ENCODE peak calls at places on chromosomes 6 and 20, in ten cellular contexts. Q is cardiac muscle cell, V is colonic mucosa, I is hepatocyte, X is brain microvascular endothelial cell, W is ascending aorta, N is uterus, J is right lobe of liver, Y is mucosa of descending colon, G is OCI-LY7. L is an unnamed sample. For H3K36me3, the result is how much of the 10 kb centered on the place peaks cover.

GRCh38 chr6:44201638-44202303 is 15.0 kb upstream of the MYMX start:
- DNase-seq in I (no peak), X (no peak), J (no peak), Y (no peak), V (no peak), G (no peak), W (no peak), N (no peak), Q (no peak), L (no peak)

GRCh38 chr20:34111057-34111711 is 859 bp downstream of the EIF2S2 start:
- DNase-seq in X (peak), V (peak), Q (peak), Y (peak), I (peak), J (no peak), G (peak), W (no peak), N (peak), L (no peak)

GRCh38 chr20:63863798-63864544 is 1.1 kb upstream of the TPD52L2 start:
- DNase-seq in I (peak), J (peak), W (peak), Q (peak), G (peak), V (peak), X (peak), Y (peak), N (peak), L (peak)

GRCh38 chr20:58225490-58226200 is 2.8 kb downstream of the ANKRD60 start:
- DNase-seq in Y (no peak), N (no peak), Q (peak), V (no peak), G (no peak), I (no peak), J (no peak), X (no peak), W (no peak), L (no peak)

GRCh38 chr20:22453244-22454080 is 130.9 kb downstream of the FOXA2 start:
- DNase-seq in J (no peak), V (peak), G (no peak), Q (peak), Y (peak), N (no peak), W (no peak), X (no peak), I (peak), L (no peak)

GRCh38 chr6:148846778-148847761 is 100.2 kb downstream of the UST start:
- DNase-seq in X (no peak), Q (peak), N (no peak), G (no peak), J (no peak), I (no peak), Y (no peak), V (no peak), W (no peak), L (no peak)

GRCh38 chr6:143542915-143543314 is 31.4 kb upstream of the FUCA2 start:
- DNase-seq in J (no peak), I (no peak), W (no peak), X (no peak), Y (no peak), N (no peak), V (no peak), Q (no peak), G (no peak), L (no peak)

GRCh38 chr20:1278993-1279392 is 12.9 kb downstream of the SNPH start:
- DNase-seq in Q (no peak), X (no peak), W (no peak), I (no peak), J (no peak), V (no peak), Y (no peak), G (peak), N (no peak), L (no peak)

GRCh38 chr20:31603822-31604566 is 1.1 kb upstream of the ID1 start:
- DNase-seq in J (peak), I (peak), Y (peak), X (peak), W (peak), V (peak), Q (peak), N (peak), G (peak), L (peak)

GRCh38 chr6:16683524-16684194 is 77.6 kb downstream of the ATXN1 start:
- DNase-seq in N (peak), G (no peak), J (peak), V (peak), I (no peak), W (peak), Y (peak), X (peak), Q (peak), L (no peak)

GRCh38 chr6:80214436-80215022 is 108.1 kb downstream of the BCKDHB start:
- DNase-seq in I (peak), V (peak), G (peak), J (no peak), Y (peak), N (no peak), Q (peak), W (no peak), X (peak), L (no peak)

GRCh38 chr20:61733216-61733615 is 332.5 kb downstream of the TAF4 start:
- DNase-seq in G (no peak), V (no peak), X (no peak), I (no peak), N (no peak), Y (no peak), J (no peak), W (no peak), Q (no peak), L (no peak)

GRCh38 chr20:23118766-23119165 is 32.6 kb upstream of the CD93 start:
- DNase-seq in I (no peak), V (no peak), J (no peak), N (no peak), Y (no peak), W (no peak), X (no peak), Q (no peak), G (no peak), L (no peak)

GRCh38 chr6:32152414-32153251 is 894 bp upstream of the PRRT1 start:
- DNase-seq in W (no peak), J (no peak), V (no peak), Q (peak), Y (no peak), G (no peak), N (peak), I (peak), X (peak), L (no peak)

GRCh38 chr6:84333827-84334226 is 106.4 kb upstream of the CEP162 start:
- DNase-seq in J (no peak), N (no peak), Q (no peak), X (no peak), Y (no peak), V (no peak), I (no peak), W (no peak), G (no peak), L (no peak)

GRCh38 chr6:7730852-7731251 is 5.0 kb downstream of the BMP6 start:
- DNase-seq in N (no peak), G (no peak), I (no peak), Y (no peak), Q (peak), V (no peak), J (no peak), X (peak), W (no peak), L (no peak)

GRCh38 chr6:15501806-15502450 is 160.9 kb downstream of the DTNBP1 start:
- DNase-seq in Y (no peak), I (peak), W (no peak), Q (peak), G (no peak), V (no peak), J (no peak), N (peak), X (peak), L (no peak)

GRCh38 chr20:13139459-13140150 is 81.5 kb upstream of the ISM1 start:
- DNase-seq in G (no peak), X (no peak), I (no peak), Q (no peak), N (no peak), J (no peak), Y (no peak), V (no peak), W (no peak), L (no peak)

GRCh38 chr6:54525731-54526130 is 217.5 kb downstream of the TINAG start:
- DNase-seq in J (no peak), Y (no peak), V (no peak), N (no peak), Q (peak), W (no peak), X (peak), G (no peak), I (no peak), L (no peak)

GRCh38 chr6:150830409-150831165 is 34.9 kb upstream of the MTHFD1L start:
- DNase-seq in V (no peak), W (no peak), I (no peak), N (no peak), Q (no peak), Y (no peak), J (no peak), X (peak), G (no peak), L (no peak)

GRCh38 chr6:157229219-157229607 is 94.1 kb downstream of the TMEM242 start:
- DNase-seq in I (no peak), W (peak), V (no peak), Y (no peak), N (no peak), X (no peak), Q (no peak), G (peak), J (no peak), L (no peak)

GRCh38 chr6:157226761-157227160 is 96.6 kb downstream of the TMEM242 start:
- DNase-seq in G (no peak), V (no peak), W (peak), X (peak), Y (no peak), N (no peak), J (no peak), Q (peak), I (peak), L (no peak)

GRCh38 chr6:157226026-157226639 is 97.2 kb downstream of the TMEM242 start:
- DNase-seq in V (no peak), X (peak), G (no peak), W (peak), I (peak), J (no peak), Q (peak), Y (no peak), N (peak), L (no peak)

GRCh38 chr6:157228421-157229218 is 94.7 kb downstream of the TMEM242 start:
- DNase-seq in J (no peak), V (no peak), Q (no peak), W (peak), N (no peak), Y (no peak), X (no peak), G (no peak), I (no peak), L (no peak)

GRCh38 chr6:157227202-157228166 is 95.8 kb downstream of the TMEM242 start:
- DNase-seq in I (no peak), V (no peak), J (no peak), Y (no peak), Q (no peak), N (no peak), W (peak), X (peak), G (peak), L (no peak)
- TF ChIP-seq CTCF in I (no peak), V (peak), J (peak), Y (no peak), Q (peak), N (peak), W (no peak), X (peak), G (peak), L (peak)

GRCh38 chr6:2855061-2855519 is 13.4 kb upstream of the SERPINB1 start:
- DNase-seq in I (no peak), W (no peak), J (no peak), V (no peak), G (no peak), N (no peak), Y (no peak), Q (peak), X (peak), L (no peak)
- H3K4me3 ChIP-seq in I (no peak), W (no peak), J (no peak), V (no peak), G (peak), N (no peak), Y (no peak), Q (no peak), X (no peak), L (no peak)

GRCh38 chr6:142408409-142408808 is 106.6 kb downstream of the ADGRG6 start:
- DNase-seq in I (no peak), Q (no peak), Y (no peak), J (no peak), X (no peak), W (no peak), V (no peak), N (no peak), G (no peak), L (no peak)

GRCh38 chr6:142404751-142405150 is 102.9 kb downstream of the ADGRG6 start:
- DNase-seq in N (no peak), V (no peak), X (no peak), G (no peak), Q (no peak), I (no peak), Y (no peak), J (no peak), W (no peak), L (no peak)

GRCh38 chr6:142407685-142408273 is 106.0 kb downstream of the ADGRG6 start:
- DNase-seq in V (no peak), J (no peak), Y (no peak), I (no peak), X (no peak), W (no peak), N (no peak), Q (no peak), G (no peak), L (no peak)

GRCh38 chr6:142409794-142410193 is 108.0 kb downstream of the ADGRG6 start:
- DNase-seq in Q (no peak), Y (no peak), V (no peak), I (no peak), J (no peak), G (no peak), W (no peak), X (no peak), N (no peak), L (no peak)

DNA sequence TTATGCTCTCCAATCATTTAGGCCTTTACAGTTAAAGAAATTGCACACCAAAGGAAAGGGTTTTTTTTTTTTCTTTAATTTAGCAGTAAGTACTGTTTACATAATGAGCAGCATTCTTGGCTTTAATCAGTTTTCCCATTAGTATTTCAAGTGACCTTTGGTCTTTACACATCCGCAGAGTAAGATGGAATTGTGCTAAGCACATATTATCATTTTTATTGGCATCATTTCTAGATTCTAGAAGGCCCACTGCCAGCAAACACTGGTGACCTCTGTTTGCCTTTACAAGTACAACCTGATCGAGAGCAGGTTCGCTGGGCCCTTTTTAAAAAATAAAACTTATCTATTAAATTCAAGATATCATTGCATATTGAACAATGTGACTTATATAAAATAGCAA is 104.3 kb downstream of the ADGRG6 start:
- DNase-seq in Q (peak), W (no peak), G (no peak), V (no peak), Y (peak), J (peak), N (no peak), I (no peak), X (no peak), L (no peak)
- H3K36me3 ChIP-seq in Q (under half), W (under half), G (under half), V (under half), Y (under half), J (under half), N (under half), I (under half), X (under half), L (under half)

GRCh38 chr6:154510144-154510905 is at the start of gene CNKSR3:
- DNase-seq in V (peak), J (peak), Y (peak), N (peak), Q (peak), X (peak), G (no peak), W (peak), I (peak), L (peak)

GRCh38 chr6:154511735-154512097 is 1.2 kb upstream of the CNKSR3 start:
- DNase-seq in X (no peak), W (no peak), I (no peak), Q (no peak), N (no peak), Y (peak), J (no peak), G (no peak), V (no peak), L (no peak)

GRCh38 chr6:154508573-154509375 is 1.7 kb downstream of the CNKSR3 start:
- DNase-seq in X (no peak), N (no peak), J (no peak), Y (peak), G (no peak), Q (no peak), V (peak), I (peak), W (no peak), L (no peak)

GRCh38 chr6:154507209-154507898 is 3.1 kb downstream of the CNKSR3 start:
- DNase-seq in X (no peak), I (peak), J (no peak), G (no peak), N (no peak), Q (no peak), Y (no peak), W (no peak), V (peak), L (no peak)

GRCh38 chr6:154509421-154510143 is 903 bp downstream of the CNKSR3 start:
- DNase-seq in Y (peak), N (peak), J (peak), I (peak), Q (peak), V (peak), W (no peak), X (no peak), G (no peak), L (peak)
- TF ChIP-seq CTCF in Y (no peak), N (no peak), J (no peak), I (no peak), Q (no peak), V (no peak), W (no peak), X (no peak), G (no peak), L (no peak)

DNA sequence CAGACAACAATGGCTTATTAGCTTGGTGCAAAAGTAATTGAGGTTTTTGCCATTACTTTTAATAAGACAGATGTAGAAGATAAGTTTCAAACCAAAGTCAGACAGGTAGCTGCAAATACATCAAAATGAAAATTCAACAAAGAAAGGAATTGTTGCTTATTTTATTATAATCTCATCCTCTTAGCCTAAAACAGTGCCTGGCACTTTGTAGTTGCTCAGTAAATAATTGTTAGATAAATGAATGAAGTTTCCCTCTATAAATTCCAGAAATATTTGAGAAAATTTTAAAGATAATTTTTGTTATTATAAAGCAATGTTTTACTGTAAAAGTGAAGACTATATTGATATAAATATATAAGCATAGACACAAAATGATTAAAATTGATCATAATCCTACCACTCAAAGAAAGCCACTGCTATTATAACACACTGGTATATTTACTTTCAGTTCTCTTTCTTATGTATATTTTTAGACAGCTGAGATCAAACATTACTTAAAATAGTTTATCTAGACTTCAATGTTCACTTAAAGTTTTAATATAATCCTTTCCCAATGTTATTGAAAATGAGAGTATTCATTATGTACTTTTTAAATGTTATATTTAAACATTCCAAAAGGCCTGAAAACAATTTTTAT is 42.5 kb downstream of the SESN1 start:
- DNase-seq in I (no peak), V (no peak), J (no peak), Y (no peak), Q (no peak), X (no peak), W (no peak), N (no peak), G (no peak), L (peak)
- H3K4me3 ChIP-seq in I (no peak), V (no peak), J (no peak), Y (no peak), Q (no peak), X (no peak), W (no peak), N (no peak), G (no peak), L (no peak)

GRCh38 chr20:44956410-44956809 is 3.8 kb downstream of the TOMM34 start:
- DNase-seq in V (no peak), X (no peak), N (no peak), G (no peak), J (no peak), Y (no peak), Q (no peak), W (no peak), I (peak), L (no peak)

GRCh38 chr20:44959896-44960852 is at the start of gene TOMM34:
- DNase-seq in W (peak), Y (peak), G (peak), N (peak), J (peak), Q (peak), I (peak), X (peak), V (peak), L (peak)

GRCh38 chr20:44961024-44961866 is 1.0 kb upstream of the TOMM34 start:
- DNase-seq in W (no peak), N (no peak), J (no peak), X (no peak), Q (peak), G (no peak), Y (no peak), V (no peak), I (no peak), L (no peak)

GRCh38 chr20:44959082-44959895 is 908 bp downstream of the TOMM34 start:
- DNase-seq in J (no peak), I (peak), W (peak), G (peak), V (no peak), X (peak), N (no peak), Q (peak), Y (peak), L (no peak)

DNA sequence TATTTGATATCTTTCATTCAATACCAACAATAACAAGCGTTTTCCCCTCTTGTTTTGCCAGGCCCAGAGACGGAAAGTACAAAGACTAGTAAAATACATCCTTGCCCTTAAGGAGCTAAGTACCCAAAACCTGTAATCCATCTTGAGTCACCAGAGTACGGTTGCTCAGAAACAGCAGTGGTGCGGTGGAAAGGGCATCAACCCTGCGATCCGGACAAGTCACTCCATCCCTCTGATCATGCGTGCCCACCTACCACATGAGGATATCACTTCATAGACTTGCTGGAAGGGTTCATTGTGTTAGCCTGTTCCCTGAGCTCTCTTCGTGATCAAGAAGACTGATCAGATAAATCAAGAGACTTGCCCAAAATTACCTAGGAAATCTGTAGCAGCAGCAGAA is 1.9 kb downstream of the TOMM34 start:
- DNase-seq in N (no peak), I (no peak), J (no peak), Q (no peak), Y (no peak), V (no peak), W (no peak), G (no peak), X (no peak), L (no peak)
- H3K36me3 ChIP-seq in N (under half), I (under half), J (under half), Q (under half), Y (under half), V (under half), W (under half), G (half or more), X (under half), L (under half)